ENCODE peak calls at places on chromosomes 11 and 22, in eight cellular contexts. A is K562, L is stomach, G is ovary, C is A549, Z is breast epithelium, B is testis, T is Peyer's patch. H is an unnamed sample.

GRCh38 chr11:45252877-45253276 is 33.3 kb downstream of the SYT13 start:
- DNase-seq in T (no peak), B (no peak), L (no peak), Z (no peak), G (no peak), C (no peak), A (no peak), H (no peak)

GRCh38 chr11:12263141-12263693 is 114.2 kb upstream of the PARVA start:
- DNase-seq in T (no peak), C (no peak), B (no peak), Z (no peak), A (peak; percentile 79), L (no peak), G (no peak), H (no peak)

GRCh38 chr11:12167098-12167999 is 57.0 kb downstream of the MICAL2 start:
- DNase-seq in C (peak; percentile 63), Z (no peak), G (no peak), B (no peak), A (peak; percentile 88), T (peak; percentile 80), L (no peak), H (peak; percentile 80)

GRCh38 chr11:130400793-130401483 is 27.5 kb downstream of the ADAMTS8 start:
- DNase-seq in Z (no peak), C (no peak), L (no peak), G (no peak), T (no peak), A (no peak), B (peak; percentile 26), H (peak; percentile 27)

GRCh38 chr11:19093976-19094375 is 23.0 kb upstream of the ZDHHC13 start:
- DNase-seq in Z (no peak), G (no peak), L (no peak), A (no peak), T (no peak), C (no peak), B (no peak), H (no peak)

GRCh38 chr11:104812416-104812815 is 85.8 kb downstream of the CASP12 start:
- DNase-seq in Z (no peak), G (no peak), C (no peak), L (no peak), B (no peak), A (no peak), T (no peak), H (no peak)

GRCh38 chr11:14075118-14075601 is 112.6 kb downstream of the SPON1 start:
- DNase-seq in L (no peak), B (no peak), T (peak; percentile 57), G (no peak), A (no peak), C (no peak), Z (no peak), H (no peak)

GRCh38 chr11:2775083-2775625 is 75.4 kb upstream of the KCNQ1OT1 start:
- DNase-seq in G (peak; percentile 26), Z (peak; percentile 36), B (peak; percentile 10), L (peak; percentile 20), A (no peak), C (no peak), T (peak; percentile 40), H (peak; percentile 11)

GRCh38 chr11:75954039-75954438 is 139.0 kb downstream of the UVRAG start:
- DNase-seq in T (no peak), Z (no peak), A (no peak), B (no peak), G (no peak), L (no peak), C (no peak), H (no peak)

GRCh38 chr11:8934735-8935478 is 2.2 kb upstream of the C11orf16 start:
- DNase-seq in G (no peak), Z (no peak), A (peak; percentile 27), L (no peak), T (no peak), B (no peak), C (no peak), H (no peak)

DNA sequence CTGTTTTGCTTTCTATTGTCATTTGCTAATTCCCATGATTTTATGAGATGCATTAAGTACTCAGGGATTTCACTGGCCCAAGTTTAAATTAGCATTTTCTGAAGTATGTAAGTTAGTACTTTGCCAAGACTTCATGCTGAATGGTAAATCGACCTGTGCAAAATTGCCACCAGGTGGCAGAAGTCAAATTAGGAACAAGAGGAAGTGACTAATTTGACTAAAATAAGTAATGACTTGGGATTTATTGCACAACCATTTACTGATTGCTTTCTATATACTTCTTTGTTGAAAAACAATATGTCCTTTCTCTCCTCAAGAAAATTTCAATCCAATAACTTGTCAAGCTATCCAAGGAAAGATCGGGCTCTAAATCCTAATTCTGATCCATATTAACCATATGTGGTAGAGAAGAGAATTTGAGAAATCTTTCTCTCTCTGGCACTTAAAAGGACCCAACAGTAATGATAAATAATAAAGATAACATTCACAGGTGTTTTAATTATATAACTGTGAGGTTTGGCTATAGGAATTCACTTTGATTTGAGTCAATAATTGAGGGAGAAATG is 253.7 kb upstream of the CHORDC1 start:
- DNase-seq in Z (no peak), G (no peak), B (peak; percentile 62), L (peak; percentile 37), A (peak; percentile 15), T (no peak), C (no peak), H (peak; percentile 15)
- TF ChIP-seq CTCF in Z (no peak), G (no peak), B (no peak), L (no peak), A (no peak), T (peak; percentile 18), C (peak; percentile 46), H (no peak)

DNA sequence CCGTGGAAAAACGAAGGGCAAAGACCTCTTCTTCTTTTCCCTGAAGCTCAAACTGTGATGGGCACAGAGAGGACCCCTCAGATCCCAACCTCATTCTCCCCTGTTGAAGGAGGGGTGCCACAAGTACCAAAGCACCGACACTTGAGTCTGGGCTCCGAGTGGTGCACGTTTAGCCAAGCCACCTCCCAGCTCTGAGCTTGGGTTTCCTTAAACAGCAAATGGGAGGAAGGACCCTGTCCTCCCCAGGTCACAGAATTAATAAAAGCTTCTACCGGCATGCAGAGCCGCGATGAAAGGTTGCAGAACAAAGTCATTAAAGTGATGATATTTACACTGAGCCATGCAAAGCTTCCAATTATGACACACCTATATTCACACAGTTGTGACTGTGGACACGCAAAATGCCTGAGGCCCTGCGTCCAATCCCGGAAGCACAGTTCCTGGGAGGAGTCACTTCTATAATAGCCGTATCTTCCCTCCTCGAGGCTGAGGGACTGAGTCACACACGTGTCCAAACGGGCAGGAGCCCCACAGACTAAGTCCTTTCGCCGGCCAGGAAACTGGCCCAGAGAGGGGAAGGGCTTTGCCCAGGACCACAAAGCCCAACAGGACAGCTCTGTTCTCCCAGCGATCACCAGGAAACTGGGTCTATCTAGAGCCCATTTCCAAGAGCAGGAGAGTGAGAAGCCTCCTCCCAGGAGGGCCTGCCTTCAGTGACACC is 922 bp upstream of the CSNK1E start:
- DNase-seq in Z (peak; percentile 86), B (peak; percentile 66), T (peak; percentile 89), L (peak; percentile 71), G (peak; percentile 67), A (peak; percentile 90), C (peak; percentile 94), H (peak; percentile 78)
- TF ChIP-seq POLR2A in Z (no peak), B (no peak), T (peak; percentile 54), L (no peak), G (no peak), A (peak; percentile 65), C (no peak), H (no peak)

GRCh38 chr22:48703265-48703941 is 1124.3 kb downstream of the BRD1 start:
- DNase-seq in Z (no peak), G (no peak), B (no peak), A (no peak), C (no peak), L (no peak), T (no peak), H (no peak)

GRCh38 chr22:48706934-48707748 is 1120.5 kb downstream of the BRD1 start:
- DNase-seq in B (no peak), Z (no peak), T (no peak), C (no peak), A (no peak), L (no peak), G (peak; percentile 15), H (no peak)

GRCh38 chr22:48705917-48706605 is 1121.6 kb downstream of the BRD1 start:
- DNase-seq in T (no peak), B (no peak), G (no peak), C (no peak), A (no peak), L (no peak), Z (no peak), H (no peak)

GRCh38 chr22:48704335-48704734 is 1123.3 kb downstream of the BRD1 start:
- DNase-seq in Z (no peak), B (no peak), T (no peak), G (peak; percentile 15), C (no peak), A (no peak), L (no peak), H (no peak)

DNA sequence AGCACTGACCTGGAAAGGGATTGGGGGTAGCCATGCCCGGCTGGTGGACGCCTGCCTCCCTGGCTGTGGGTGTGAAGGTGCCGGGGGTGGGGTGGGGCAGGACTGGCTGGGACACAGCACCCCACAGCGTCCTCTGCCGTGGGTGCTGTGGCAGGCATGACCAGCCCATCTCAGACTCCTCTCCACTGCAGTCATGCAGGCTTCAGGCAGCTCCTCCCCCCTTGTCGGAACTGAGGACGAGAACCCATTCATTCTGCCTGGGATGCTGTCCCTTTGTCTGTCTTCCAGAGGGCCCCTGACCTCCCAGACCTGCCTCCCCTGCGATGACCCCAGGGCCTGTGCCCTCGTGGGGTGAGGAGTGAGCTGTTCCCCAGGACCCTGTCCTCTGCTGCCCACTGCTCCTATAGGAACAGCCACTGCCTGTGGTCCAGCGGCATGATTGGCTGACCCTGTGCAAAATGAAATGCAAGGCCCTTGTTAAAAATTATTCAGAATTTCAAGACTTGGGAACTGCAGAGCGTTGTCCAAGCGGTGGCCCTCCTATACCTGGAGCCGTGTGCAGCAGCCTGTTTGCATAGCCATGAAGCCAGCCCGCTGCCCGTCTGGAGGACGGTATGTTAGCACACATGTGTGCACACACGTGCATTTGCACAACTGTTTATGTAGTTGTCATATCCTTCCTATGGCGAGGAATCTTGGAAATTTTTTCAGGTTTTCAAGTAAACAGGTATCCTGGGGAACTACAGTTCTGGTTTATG is 1122.3 kb downstream of the BRD1 start:
- DNase-seq in A (no peak), Z (no peak), B (no peak), L (no peak), G (peak; percentile 13), C (no peak), T (no peak), H (no peak)
- TF ChIP-seq CTCF in A (no peak), Z (no peak), B (no peak), L (no peak), G (no peak), C (no peak), T (no peak), H (no peak)

DNA sequence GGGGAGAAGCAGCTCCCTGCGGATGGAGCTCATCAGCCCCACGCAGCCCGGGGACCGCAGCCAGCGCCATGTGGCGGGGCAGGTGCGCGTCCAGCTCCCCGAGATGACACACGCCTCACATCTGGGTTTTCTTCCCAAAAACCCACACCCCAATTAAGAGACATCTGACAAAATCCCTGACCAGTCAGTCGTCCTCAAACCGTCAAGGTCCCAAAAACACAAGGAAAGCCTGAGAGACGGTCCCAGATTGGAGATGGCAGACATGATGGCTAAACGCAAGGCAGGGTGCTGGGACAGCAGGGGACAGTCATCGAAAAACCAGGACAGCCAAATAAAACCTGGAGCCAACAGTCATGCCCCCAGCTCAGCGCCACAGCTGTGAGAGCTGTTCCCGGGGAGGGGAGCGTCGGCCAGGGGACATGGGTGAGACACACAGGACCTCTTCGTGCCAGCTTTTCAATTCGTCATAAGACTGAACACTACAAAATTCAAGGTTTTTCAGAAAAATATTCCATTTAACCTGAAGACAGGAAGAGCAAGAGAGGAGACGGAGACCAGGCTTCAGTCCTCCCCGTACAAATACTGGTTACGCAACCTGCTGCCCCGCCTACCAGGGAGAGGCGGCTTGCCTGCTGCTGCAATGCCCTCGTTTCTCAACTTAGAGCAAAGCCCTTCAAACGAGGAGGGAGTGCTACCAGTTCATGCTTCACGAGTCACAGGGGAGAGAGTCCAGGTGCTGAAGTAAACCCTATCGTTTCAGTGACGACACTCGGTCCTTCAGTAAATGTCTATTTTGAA is 10.5 kb downstream of the TOLLIP start:
- DNase-seq in T (peak; percentile 92), B (peak; percentile 65), G (peak; percentile 81), Z (peak; percentile 84), L (peak; percentile 85), C (peak; percentile 73), A (peak; percentile 11), H (peak; percentile 88)
- TF ChIP-seq POLR2A in T (no peak), B (no peak), G (no peak), Z (no peak), L (no peak), C (no peak), A (no peak), H (no peak)

H was measured in lower leg skin.